ENCODE peak calls at places on chromosomes 13 and 19, in ten cellular contexts. H, Z, Q, T, U, F, I, G, P and C are unnamed samples. For H3K27me3, the result is how much of the 10 kb centered on the place peaks cover.

GRCh38 chr19:46746281-46746965 is at the start of gene STRN4:
- DNase-seq in H (no peak), Z (no peak), Q (peak), T (no peak), U (peak), F (no peak), I (peak), G (no peak), P (peak), C (peak)

GRCh38 chr19:52992109-52993004 is 21.4 kb upstream of the ERVV-1 start:
- DNase-seq in H (no peak), Z (peak), Q (peak), T (no peak), U (peak), F (no peak), I (peak), G (peak), P (peak), C (peak)

GRCh38 chr13:25691654-25692053 is 319.9 kb downstream of the ATP8A2 start:
- DNase-seq in H (no peak), Z (no peak), Q (no peak), T (no peak), U (no peak), F (no peak), I (no peak), G (no peak), P (no peak), C (no peak)

GRCh38 chr13:95920485-95920884 is 132.7 kb downstream of the UGGT2 start:
- DNase-seq in H (no peak), Z (no peak), Q (no peak), T (no peak), U (no peak), F (no peak), I (no peak), G (no peak), P (no peak), C (no peak)

GRCh38 chr13:25982908-25983307 is 68.9 kb downstream of the SHISA2 start:
- DNase-seq in H (no peak), Z (no peak), Q (no peak), T (no peak), U (no peak), F (no peak), I (no peak), G (no peak), P (no peak), C (no peak)

GRCh38 chr19:46924874-46925547 is 64.2 kb downstream of the ARHGAP35 start:
- DNase-seq in H (no peak), Z (no peak), Q (peak), T (no peak), U (peak), F (no peak), I (no peak), G (no peak), P (no peak), C (no peak)

GRCh38 chr13:109647046-109647445 is 139.3 kb downstream of the IRS2 start:
- DNase-seq in H (no peak), Z (no peak), Q (no peak), T (no peak), U (no peak), F (no peak), I (no peak), G (no peak), P (no peak), C (no peak)

GRCh38 chr19:46133777-46134231 is 9.3 kb upstream of the IGFL3 start:
- DNase-seq in H (no peak), Z (no peak), Q (no peak), T (no peak), U (no peak), F (peak), I (no peak), G (no peak), P (no peak), C (no peak)

GRCh38 chr13:32309812-32310706 is 5.1 kb downstream of the ZAR1L start:
- DNase-seq in H (no peak), Z (no peak), Q (peak), T (peak), U (peak), F (no peak), I (peak), G (no peak), P (no peak), C (peak)

GRCh38 chr13:42720116-42720857 is 61.1 kb upstream of the FAM216B start:
- DNase-seq in H (no peak), Z (peak), Q (no peak), T (peak), U (peak), F (no peak), I (no peak), G (no peak), P (peak), C (peak)

GRCh38 chr13:44906758-44907157 is 82.5 kb downstream of the NUFIP1 start:
- DNase-seq in H (no peak), Z (peak), Q (no peak), T (no peak), U (peak), F (no peak), I (no peak), G (no peak), P (peak), C (peak)

GRCh38 chr13:31016342-31017325 is 84.2 kb downstream of the TEX26 start:
- DNase-seq in H (no peak), Z (no peak), Q (no peak), T (no peak), U (no peak), F (no peak), I (no peak), G (no peak), P (no peak), C (no peak)

GRCh38 chr13:67632590-67632989 is 402.5 kb upstream of the PCDH9 start:
- DNase-seq in H (no peak), Z (no peak), Q (no peak), T (no peak), U (no peak), F (no peak), I (no peak), G (no peak), P (no peak), C (no peak)

GRCh38 chr13:30808600-30808999 is 73.3 kb downstream of the ALOX5AP start:
- DNase-seq in H (no peak), Z (peak), Q (no peak), T (no peak), U (no peak), F (no peak), I (no peak), G (no peak), P (no peak), C (no peak)

GRCh38 chr19:11064831-11065303 is 24.4 kb upstream of the LDLR start:
- DNase-seq in H (no peak), Z (no peak), Q (peak), T (no peak), U (no peak), F (no peak), I (no peak), G (no peak), P (no peak), C (peak)

GRCh38 chr13:21683034-21683733 is 12.3 kb downstream of the FGF9 start:
- DNase-seq in H (no peak), Z (no peak), Q (no peak), T (no peak), U (no peak), F (no peak), I (no peak), G (no peak), P (no peak), C (no peak)

GRCh38 chr19:3041756-3042517 is 12.9 kb upstream of the TLE2 start:
- DNase-seq in H (no peak), Z (no peak), Q (peak), T (no peak), U (no peak), F (no peak), I (no peak), G (no peak), P (no peak), C (peak)

GRCh38 chr13:33519561-33520479 is 234.3 kb upstream of the STARD13 start:
- DNase-seq in H (no peak), Z (no peak), Q (no peak), T (no peak), U (no peak), F (no peak), I (no peak), G (no peak), P (no peak), C (no peak)

DNA sequence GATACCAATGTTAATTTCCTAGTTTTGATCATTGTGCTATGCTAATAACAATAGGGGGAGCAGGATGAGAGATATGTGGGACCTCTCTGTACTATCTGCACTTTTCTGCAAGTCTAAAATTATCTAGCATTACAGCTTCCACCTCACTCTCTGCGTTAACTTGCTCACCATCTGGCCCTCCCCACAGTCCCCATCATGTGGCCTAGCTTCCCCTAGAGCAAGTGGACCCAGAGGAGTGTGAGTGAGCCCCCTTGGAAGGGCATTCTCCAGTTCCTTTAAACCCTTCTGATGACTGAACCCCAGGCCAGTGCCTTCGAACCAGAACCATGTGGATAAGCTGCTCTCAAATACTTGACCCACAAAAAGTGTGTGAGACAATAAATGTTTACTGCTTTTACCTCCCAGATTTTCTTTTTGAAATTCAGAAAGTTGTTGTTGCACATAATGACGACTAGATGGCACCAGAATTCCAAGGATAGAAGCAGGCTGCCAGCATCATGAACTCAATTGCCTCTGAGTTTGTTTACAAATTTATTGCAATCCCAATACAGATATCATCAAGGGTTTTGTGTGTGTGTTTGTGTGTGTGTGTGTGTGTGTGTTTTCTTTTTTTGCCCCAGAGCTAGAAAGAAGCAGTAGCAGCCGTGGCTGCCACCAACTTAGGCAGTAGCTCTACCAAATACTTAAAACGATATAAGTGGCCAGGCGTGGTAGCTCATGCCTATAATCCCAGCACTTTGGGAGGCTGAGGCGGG is 49.0 kb upstream of the ZNF780A start:
- DNase-seq in H (no peak), Z (no peak), Q (peak), T (peak), U (no peak), F (peak), I (peak), G (no peak), P (no peak), C (no peak)
- TF ChIP-seq EP300 in H (no peak), Z (no peak), Q (no peak), T (no peak), U (no peak), F (no peak), I (no peak), G (no peak), P (no peak), C (no peak)

GRCh38 chr13:101309014-101309619 is 107.2 kb downstream of the NALCN start:
- DNase-seq in H (no peak), Z (no peak), Q (no peak), T (no peak), U (no peak), F (no peak), I (no peak), G (no peak), P (no peak), C (no peak)
- H3K27me3 ChIP-seq in H (under half), Z (under half), Q (under half), T (under half), U (under half), F (under half), I (under half), G (under half), P (under half), C (under half)

GRCh38 chr19:16476401-16476800 is 4.6 kb upstream of the EPS15L1 start:
- DNase-seq in H (no peak), Z (no peak), Q (no peak), T (no peak), U (no peak), F (no peak), I (no peak), G (no peak), P (no peak), C (no peak)
- TF ChIP-seq EP300 in H (no peak), Z (no peak), Q (no peak), T (no peak), U (no peak), F (no peak), I (no peak), G (no peak), P (no peak), C (no peak)

GRCh38 chr19:17843908-17844490 is 3.8 kb downstream of the JAK3 start:
- DNase-seq in H (no peak), Z (no peak), Q (no peak), T (no peak), U (no peak), F (no peak), I (no peak), G (no peak), P (no peak), C (no peak)

GRCh38 chr19:17841371-17841809 is 6.4 kb downstream of the JAK3 start:
- DNase-seq in H (no peak), Z (no peak), Q (no peak), T (no peak), U (no peak), F (no peak), I (no peak), G (peak), P (peak), C (no peak)

GRCh38 chr19:17843428-17843827 is 4.4 kb downstream of the JAK3 start:
- DNase-seq in H (no peak), Z (no peak), Q (no peak), T (no peak), U (no peak), F (no peak), I (no peak), G (no peak), P (no peak), C (no peak)

GRCh38 chr19:17842663-17843313 is 5.0 kb downstream of the JAK3 start:
- DNase-seq in H (no peak), Z (no peak), Q (no peak), T (no peak), U (no peak), F (no peak), I (no peak), G (no peak), P (no peak), C (peak)

DNA sequence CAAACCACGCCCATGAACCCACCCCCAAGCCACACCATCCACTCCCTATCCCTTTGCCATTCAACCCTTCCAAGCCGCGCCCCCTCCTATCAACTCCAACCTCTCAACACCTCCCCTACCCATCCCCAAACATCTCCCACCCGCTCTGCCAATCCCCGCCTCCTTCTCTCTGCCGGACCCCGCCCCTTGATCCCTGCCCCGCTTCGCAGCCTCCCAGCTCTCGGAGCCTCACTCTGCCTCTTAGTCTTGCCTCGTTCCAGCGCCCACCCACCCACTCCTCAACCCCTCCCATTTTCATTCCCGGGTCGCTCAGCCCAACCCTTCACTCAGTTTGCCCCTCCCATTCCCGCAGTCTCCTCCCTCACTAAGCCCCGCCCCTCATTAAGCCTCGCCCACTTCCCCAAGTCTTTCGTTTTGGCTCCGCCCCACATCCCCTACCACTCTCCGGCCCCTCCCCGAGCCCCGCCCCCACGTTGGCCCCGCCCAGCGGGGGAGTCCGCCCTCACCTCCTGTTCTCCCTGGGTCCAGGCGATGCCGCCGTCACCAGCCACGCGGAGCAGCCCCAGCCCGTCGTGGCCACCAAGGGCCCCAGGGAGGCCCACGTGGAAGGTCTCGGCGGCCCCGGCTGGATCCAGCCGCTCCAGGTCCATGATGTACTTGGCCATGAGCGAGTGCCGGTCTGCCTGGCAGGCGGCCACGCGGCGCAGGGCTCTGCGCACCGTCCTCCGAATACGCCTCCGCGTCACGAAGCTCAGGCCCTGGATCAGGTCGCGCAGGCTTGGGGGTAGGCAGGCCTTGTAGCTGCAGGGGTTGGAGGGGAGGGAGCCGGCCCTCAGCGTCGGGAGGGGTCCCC is 5.7 kb downstream of the JAK3 start:
- DNase-seq in H (peak), Z (peak), Q (peak), T (no peak), U (peak), F (no peak), I (peak), G (peak), P (peak), C (peak)
- H3K27me3 ChIP-seq in H (under half), Z (half or more), Q (under half), T (under half), U (under half), F (under half), I (under half), G (under half), P (half or more), C (under half)

GRCh38 chr13:24226762-24227161 is 66.2 kb downstream of the SPATA13 start:
- DNase-seq in H (no peak), Z (no peak), Q (no peak), T (no peak), U (no peak), F (no peak), I (no peak), G (no peak), P (no peak), C (no peak)

GRCh38 chr13:24230428-24231072 is 70.0 kb downstream of the SPATA13 start:
- DNase-seq in H (no peak), Z (no peak), Q (no peak), T (no peak), U (no peak), F (peak), I (no peak), G (no peak), P (no peak), C (no peak)

GRCh38 chr13:24225930-24226329 is 65.4 kb downstream of the SPATA13 start:
- DNase-seq in H (no peak), Z (no peak), Q (no peak), T (no peak), U (no peak), F (no peak), I (no peak), G (no peak), P (no peak), C (no peak)

GRCh38 chr13:24232037-24232436 is 71.5 kb downstream of the SPATA13 start:
- DNase-seq in H (no peak), Z (no peak), Q (no peak), T (no peak), U (no peak), F (no peak), I (no peak), G (no peak), P (no peak), C (no peak)

DNA sequence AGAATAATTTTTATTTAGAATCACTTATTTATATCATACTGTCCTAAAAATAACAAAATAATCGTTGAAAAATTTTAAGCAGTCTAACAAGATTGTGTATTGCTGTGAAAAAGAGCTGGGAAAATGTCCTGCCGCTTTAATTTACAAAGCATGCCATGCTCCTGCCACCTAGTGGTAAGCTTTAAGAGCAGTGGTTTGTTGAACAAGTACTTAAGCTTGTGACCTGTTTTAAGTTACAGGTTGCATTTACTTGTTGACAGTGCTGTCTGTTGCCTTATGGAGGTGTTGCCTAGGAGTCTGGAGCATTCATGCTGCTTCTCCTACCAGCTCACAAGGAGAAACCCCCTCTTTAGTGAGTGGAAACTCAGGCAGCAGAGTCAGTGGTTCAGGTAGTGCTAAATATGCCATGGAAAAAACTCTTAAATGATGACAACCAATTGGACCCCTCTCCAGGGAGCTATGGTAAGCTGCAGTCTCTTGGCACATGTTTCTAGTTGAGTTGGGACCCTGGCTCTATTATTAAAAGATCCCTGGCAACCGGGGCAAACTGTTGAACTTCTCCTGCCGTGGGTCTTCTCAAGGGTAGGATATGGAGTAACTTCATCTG is 68.4 kb downstream of the SPATA13 start:
- DNase-seq in H (no peak), Z (no peak), Q (peak), T (peak), U (no peak), F (no peak), I (peak), G (no peak), P (no peak), C (no peak)
- TF ChIP-seq EP300 in H (no peak), Z (no peak), Q (no peak), T (no peak), U (no peak), F (no peak), I (no peak), G (no peak), P (no peak), C (no peak)

GRCh38 chr13:111420113-111420876 is 99.9 kb downstream of the TEX29 start:
- DNase-seq in H (no peak), Z (no peak), Q (no peak), T (no peak), U (no peak), F (no peak), I (no peak), G (no peak), P (no peak), C (no peak)
- H3K27me3 ChIP-seq in H (under half), Z (under half), Q (under half), T (under half), U (under half), F (under half), I (half or more), G (under half), P (under half), C (under half)

GRCh38 chr13:113187263-113187669 is 21.2 kb downstream of the PCID2 start:
- DNase-seq in H (peak), Z (peak), Q (peak), T (peak), U (peak), F (no peak), I (peak), G (peak), P (peak), C (peak)
- TF ChIP-seq EP300 in H (no peak), Z (no peak), Q (no peak), T (no peak), U (no peak), F (no peak), I (no peak), G (no peak), P (no peak), C (no peak)

GRCh38 chr13:75482070-75482819 is at the start of gene TBC1D4:
- DNase-seq in H (peak), Z (peak), Q (peak), T (peak), U (peak), F (peak), I (peak), G (peak), P (peak), C (peak)
- H3K27me3 ChIP-seq in H (under half), Z (under half), Q (under half), T (under half), U (under half), F (under half), I (under half), G (under half), P (under half), C (under half)